ENCODE peak calls at places on chromosomes 3 and 15, in four cellular contexts. B, E, R and U are unnamed samples.
A peak's percentile ranks its signal among the peaks of the same experiment; 100 is the strongest.

GRCh38 chr15:76062282-76062681 is 2.5 kb downstream of the TMEM266 start:
- DNase-seq in B (no peak), E (no peak), R (no peak), U (no peak)

GRCh38 chr15:78211189-78211921 is 23.0 kb downstream of the ACSBG1 start:
- DNase-seq in B (no peak), E (no peak), R (no peak), U (no peak)

GRCh38 chr3:32457971-32458471 is 44.6 kb downstream of the CMTM6 start:
- DNase-seq in B (no peak), E (peak; percentile 73), R (no peak), U (no peak)

GRCh38 chr3:49158108-49158709 is 7.9 kb downstream of the CCDC71 start:
- DNase-seq in B (no peak), E (peak; percentile 34), R (no peak), U (peak; percentile 61)

GRCh38 chr3:151203053-151203420 is at the start of gene GPR171:
- DNase-seq in B (no peak), E (peak; percentile 78), R (no peak), U (no peak)

GRCh38 chr3:153768559-153769469 is 352.4 kb upstream of the ARHGEF26 start:
- DNase-seq in B (peak; percentile 21), E (peak; percentile 59), R (no peak), U (peak; percentile 66)

GRCh38 chr3:23888617-23889228 is 28.1 kb downstream of the NKIRAS1 start:
- DNase-seq in B (peak; percentile 30), E (peak; percentile 38), R (no peak), U (peak; percentile 39)

GRCh38 chr15:50183112-50183794 is 1.3 kb downstream of the SLC27A2 start:
- DNase-seq in B (no peak), E (no peak), R (no peak), U (peak; percentile 23)

GRCh38 chr3:21435871-21436270 is 315.1 kb downstream of the ZNF385D start:
- DNase-seq in B (no peak), E (no peak), R (no peak), U (no peak)